ENCODE peak calls at places on chromosomes 3 and 15, in four cellular contexts. B is HepG2, P is GM12878, W is K562. Y is an unnamed sample.

GRCh38 chr15:57527382-57528091 is 64.2 kb upstream of the MYZAP start:
- DNase-seq in B (peak; percentile 76), P (peak; percentile 46), W (peak; percentile 45), Y (peak; percentile 45)

GRCh38 chr3:114660124-114660523 is 366.3 kb downstream of the TIGIT start:
- DNase-seq in P (no peak), W (no peak), B (no peak), Y (no peak)

GRCh38 chr15:67068724-67069400 is 3.5 kb downstream of the SMAD3 start:
- DNase-seq in P (no peak), B (no peak), W (peak; percentile 48), Y (no peak)

GRCh38 chr15:69234676-69235075 is 64.0 kb upstream of the PAQR5 start:
- DNase-seq in W (no peak), B (no peak), P (no peak), Y (no peak)

GRCh38 chr3:63863150-63864007 is at the start of the genes ATXN7 and THOC7:
- DNase-seq in P (no peak), W (peak; percentile 57), B (peak; percentile 24), Y (peak; percentile 69)

GRCh38 chr3:71062920-71063767 is 520.4 kb downstream of the FOXP1 start:
- DNase-seq in B (no peak), P (no peak), W (no peak), Y (no peak)

GRCh38 chr3:199815-200214 is 3.3 kb downstream of the CHL1 start:
- DNase-seq in P (no peak), W (no peak), B (no peak), Y (no peak)

GRCh38 chr15:99137111-99137546 is 32.2 kb downstream of the SYNM start:
- DNase-seq in B (no peak), P (no peak), W (no peak), Y (no peak)

GRCh38 chr3:58560771-58561311 is 16.4 kb downstream of the FAM107A start:
- DNase-seq in B (peak; percentile 76), W (no peak), P (no peak), Y (peak; percentile 33)

GRCh38 chr3:152997526-152997925 is 162.6 kb downstream of the P2RY1 start:
- DNase-seq in P (no peak), B (no peak), W (no peak), Y (no peak)

GRCh38 chr3:196138927-196139680 is 57.2 kb upstream of the TFRC start:
- DNase-seq in W (no peak), P (no peak), B (no peak), Y (no peak)

GRCh38 chr3:144237351-144237750 is 265.7 kb downstream of the DIPK2A start:
- DNase-seq in B (no peak), P (no peak), W (no peak), Y (no peak)

GRCh38 chr15:38002883-38003477 is 68.5 kb downstream of the TMCO5A start:
- DNase-seq in B (peak; percentile 49), W (no peak), P (peak; percentile 38), Y (no peak)

GRCh38 chr3:152738656-152739055 is 96.3 kb upstream of the P2RY1 start:
- DNase-seq in B (no peak), P (peak; percentile 60), W (no peak), Y (no peak)

GRCh38 chr3:62567097-62568021 is 194.0 kb upstream of the FEZF2 start:
- DNase-seq in W (no peak), P (no peak), B (peak; percentile 10), Y (no peak)

GRCh38 chr3:36911990-36912804 is 32.7 kb downstream of the TRANK1 start:
- DNase-seq in P (peak; percentile 97), W (peak; percentile 57), B (peak; percentile 10), Y (no peak)

GRCh38 chr3:72154391-72155300 is 369.7 kb upstream of the PROK2 start:
- DNase-seq in W (no peak), B (no peak), P (no peak), Y (no peak)

GRCh38 chr3:557972-558371 is 361.4 kb downstream of the CHL1 start:
- DNase-seq in P (peak; percentile 39), W (no peak), B (no peak), Y (no peak)

GRCh38 chr3:126746395-126747177 is 42.5 kb downstream of the CHCHD6 start:
- DNase-seq in P (no peak), B (peak; percentile 84), W (peak; percentile 34), Y (no peak)

GRCh38 chr3:65820600-65820999 is 218.1 kb downstream of the MAGI1 start:
- DNase-seq in P (no peak), B (no peak), W (no peak), Y (no peak)

GRCh38 chr15:74376226-74376625 is 8.8 kb upstream of the CYP11A1 start:
- DNase-seq in P (no peak), B (no peak), W (no peak), Y (no peak)

GRCh38 chr15:47744496-47744895 is 27.2 kb downstream of the SEMA6D start:
- DNase-seq in W (no peak), P (no peak), B (no peak), Y (no peak)

GRCh38 chr15:45425135-45425534 is 46.8 kb upstream of the GATM start:
- DNase-seq in P (no peak), B (no peak), W (no peak), Y (no peak)

GRCh38 chr3:66481071-66482001 is 19.5 kb downstream of the LRIG1 start:
- DNase-seq in W (no peak), B (peak; percentile 99), P (no peak), Y (no peak)

GRCh38 chr3:195015021-195015420 is 255.9 kb downstream of the XXYLT1 start:
- DNase-seq in B (no peak), P (no peak), W (no peak), Y (no peak)

GRCh38 chr15:66765478-66766281 is 63.6 kb downstream of the SMAD6 start:
- DNase-seq in P (peak; percentile 69), B (peak; percentile 93), W (no peak), Y (no peak)

GRCh38 chr3:8490079-8490552 is 11.5 kb upstream of the LMCD1 start:
- DNase-seq in P (no peak), B (peak; percentile 66), W (no peak), Y (no peak)
- TF ChIP-seq FOXK2 in P (no peak), B (no peak), W (no peak), Y (no peak)

DNA sequence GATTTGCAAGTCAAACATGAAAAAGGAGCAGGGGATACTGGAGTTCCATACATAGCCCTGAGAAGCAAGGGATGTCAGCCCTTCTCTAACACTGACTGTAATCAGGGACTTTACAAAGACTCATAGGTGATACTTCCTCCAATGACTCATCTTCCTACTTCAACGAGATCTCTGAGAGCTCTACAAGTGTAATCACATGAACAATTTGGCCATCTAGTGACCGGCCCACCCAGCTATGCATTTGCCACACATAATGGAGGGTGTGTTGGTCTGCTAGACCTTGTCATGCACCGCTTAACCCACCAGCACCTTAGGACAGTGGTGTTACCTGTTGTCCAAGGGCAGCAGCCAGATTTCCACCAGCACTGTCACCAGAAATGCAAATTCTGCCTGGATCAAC is 75.3 kb downstream of the NCEH1 start:
- DNase-seq in W (no peak), B (no peak), P (peak; percentile 43), Y (no peak)
- TF ChIP-seq FOXK2 in W (no peak), B (no peak), P (no peak), Y (no peak)

DNA sequence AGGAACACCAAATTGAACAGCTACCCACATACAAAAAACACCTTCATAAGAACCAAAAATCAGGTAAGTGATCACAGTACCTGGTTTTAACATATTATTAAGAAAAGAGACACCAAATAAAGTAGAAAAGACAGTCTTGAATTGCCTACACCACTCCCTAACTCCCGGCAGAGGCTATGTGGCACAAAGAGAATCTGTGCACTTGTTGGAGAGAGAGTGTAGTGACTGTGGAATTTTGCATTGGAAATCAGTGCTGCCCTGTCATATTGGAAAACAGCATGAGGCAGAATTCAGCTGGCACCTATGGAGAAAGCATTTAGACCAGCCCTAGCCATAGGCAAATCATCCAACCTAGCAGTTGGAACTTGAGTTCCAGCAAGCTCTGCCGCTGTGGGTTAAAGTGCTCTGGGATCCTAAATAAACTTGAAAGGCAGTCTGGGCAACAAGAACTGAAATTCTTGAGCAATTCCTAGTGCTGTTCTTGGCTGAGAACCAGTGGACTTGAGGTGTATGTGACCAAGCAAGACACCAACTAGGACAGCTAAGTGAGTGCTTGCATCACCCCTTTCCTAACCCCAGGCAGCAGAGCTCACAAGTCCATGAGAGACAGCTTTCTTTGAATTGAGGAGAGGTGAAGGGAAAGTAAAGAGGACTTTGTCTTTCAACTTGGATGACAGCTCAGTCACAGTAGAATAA is 969.6 kb upstream of the ALCAM start:
- DNase-seq in B (no peak), W (no peak), P (no peak), Y (no peak)
- TF ChIP-seq FOXK2 in B (no peak), W (no peak), P (no peak), Y (no peak)

DNA sequence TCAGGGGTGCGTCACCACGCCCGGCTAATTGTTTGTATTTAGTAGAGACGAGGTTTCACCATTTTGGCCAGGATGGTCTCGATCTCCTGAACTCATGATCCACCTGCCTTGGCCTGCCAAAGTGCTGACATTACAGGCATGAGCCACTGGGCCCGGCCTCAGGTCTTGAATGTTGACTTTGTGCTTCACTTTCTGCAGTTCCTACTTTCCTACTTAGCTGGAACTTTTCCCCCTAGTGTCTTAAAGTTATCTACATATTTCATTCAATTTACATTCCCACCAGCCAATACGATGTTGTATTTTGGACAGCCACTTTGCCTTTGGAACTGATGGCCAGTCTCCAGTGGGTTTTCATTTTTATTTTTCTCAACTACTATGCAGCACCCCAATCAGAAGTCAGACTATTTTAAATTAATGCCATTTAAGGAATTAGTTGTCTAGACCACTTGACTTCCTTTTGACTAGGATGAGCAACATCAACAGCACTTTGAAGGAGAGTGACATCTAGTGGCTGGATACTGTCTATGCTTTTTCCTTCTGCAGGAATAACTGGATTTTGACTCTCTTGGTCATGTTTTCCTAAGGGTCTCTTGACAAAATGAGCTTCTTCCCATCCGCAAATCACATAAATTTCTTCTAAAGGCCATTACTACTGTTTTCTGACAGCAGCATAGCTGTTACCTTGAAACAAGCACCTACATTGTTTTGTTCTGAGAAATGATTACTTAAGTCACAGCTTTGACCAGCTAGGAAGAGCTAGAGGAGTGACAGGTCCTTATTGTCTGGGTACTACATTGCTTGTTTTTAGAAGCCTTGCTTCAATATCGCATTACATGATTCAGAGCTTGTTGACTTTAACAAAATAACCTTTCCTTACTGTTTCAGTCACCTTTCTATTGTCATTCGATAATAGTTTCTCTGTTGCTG is 140.2 kb downstream of the ITPR1 start:
- DNase-seq in P (peak; percentile 30), W (peak; percentile 69), B (peak; percentile 52), Y (peak; percentile 62)
- TF ChIP-seq FOXK2 in P (no peak), W (peak; percentile 58), B (no peak), Y (no peak)

GRCh38 chr15:34952481-34952880 is 17.1 kb downstream of the AQR start:
- DNase-seq in B (no peak), W (no peak), P (no peak), Y (no peak)

GRCh38 chr15:34951993-34952392 is 17.5 kb downstream of the AQR start:
- DNase-seq in P (no peak), W (no peak), B (no peak), Y (no peak)

DNA sequence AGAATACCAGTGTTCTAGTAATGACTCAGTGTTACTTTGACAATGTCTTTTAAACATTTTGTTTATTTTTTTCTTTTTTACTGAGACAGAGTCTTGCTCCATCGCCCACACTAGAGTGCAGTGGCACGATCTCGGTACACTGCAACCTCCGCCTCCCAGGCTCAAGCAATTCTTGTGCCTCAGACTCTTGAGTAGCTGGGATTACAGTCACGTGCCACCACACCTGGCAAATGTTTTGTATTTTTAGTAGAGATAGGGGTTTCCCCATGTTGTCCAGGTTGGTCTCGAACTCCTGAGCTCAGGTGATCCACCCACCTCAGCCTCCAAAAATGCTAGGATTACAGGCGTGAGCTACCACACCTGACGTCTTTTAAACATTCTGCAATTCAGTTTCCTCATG is 15.7 kb downstream of the AQR start:
- DNase-seq in B (no peak), P (no peak), W (no peak), Y (no peak)
- TF ChIP-seq FOXK2 in B (no peak), P (no peak), W (no peak), Y (no peak)

GRCh38 chr15:89654847-89655805 is at the start of gene KIF7:
- DNase-seq in P (no peak), W (peak; percentile 73), B (peak; percentile 32), Y (peak; percentile 92)
- TF ChIP-seq FOXK2 in P (no peak), W (no peak), B (no peak), Y (no peak)

GRCh38 chr3:51391566-51392300 is 648 bp downstream of the RBM15B start:
- DNase-seq in B (no peak), W (peak; percentile 17), P (no peak), Y (peak; percentile 16)
- TF ChIP-seq FOXK2 in B (no peak), W (no peak), P (no peak), Y (no peak)